ENCODE peak calls at places on chromosomes 16 and 17, in nine cellular contexts. H is gastrocnemius medialis; A is heart right ventricle; Q is A549; K is effector memory CD4-positive, alpha-beta T cell; O is colonic mucosa; P is ovary; S is CD8-positive, alpha-beta memory T cell; N is IMR-90. L is an unnamed sample.
A peak's percentile ranks its signal among the peaks of the same experiment; 100 is the strongest.

GRCh38 chr17:17624776-17625175 is 33.3 kb upstream of the PEMT start:
- DNase-seq in Q (no peak), S (no peak), N (no peak), O (no peak), A (no peak), K (no peak), P (no peak), H (no peak), L (no peak)

GRCh38 chr16:48143816-48144215 is 12.0 kb downstream of the ABCC12 start:
- DNase-seq in P (no peak), S (no peak), Q (no peak), H (no peak), A (no peak), K (no peak), N (no peak), O (no peak), L (no peak)

GRCh38 chr17:53791551-53791950 is 31.2 kb upstream of the KIF2B start:
- DNase-seq in S (no peak), O (no peak), K (no peak), N (no peak), H (no peak), Q (no peak), P (no peak), A (no peak), L (no peak)

GRCh38 chr17:345992-346785 is 6.4 kb downstream of the RPH3AL start:
- DNase-seq in H (no peak), A (no peak), S (no peak), P (no peak), Q (no peak), O (no peak), K (no peak), N (no peak), L (no peak)

GRCh38 chr17:6660765-6661463 is 9.4 kb downstream of the C17orf100 start:
- DNase-seq in A (no peak), Q (no peak), O (no peak), N (no peak), H (no peak), K (no peak), S (no peak), P (no peak), L (no peak)

GRCh38 chr17:7404737-7405412 is 978 bp upstream of the TMEM256 start:
- DNase-seq in O (peak; percentile 55), S (peak; percentile 73), A (peak; percentile 61), H (peak; percentile 27), Q (peak; percentile 56), K (no peak), P (peak; percentile 80), N (no peak), L (no peak)

GRCh38 chr16:81489547-81490267 is 45.1 kb downstream of the CMIP start:
- DNase-seq in S (no peak), N (no peak), K (no peak), H (no peak), P (no peak), Q (no peak), O (no peak), A (no peak), L (no peak)

GRCh38 chr16:8878523-8878911 is 3.6 kb upstream of the LITAFD start:
- DNase-seq in Q (no peak), O (no peak), N (peak; percentile 86), K (no peak), A (no peak), H (no peak), S (no peak), P (no peak), L (no peak)

GRCh38 chr16:84654238-84654637 is 5.9 kb downstream of the KLHL36 start:
- DNase-seq in O (no peak), H (no peak), K (no peak), Q (no peak), N (no peak), S (no peak), P (no peak), A (no peak), L (no peak)

GRCh38 chr16:89435051-89435450 is 55.3 kb downstream of the ANKRD11 start:
- DNase-seq in A (no peak), O (no peak), P (no peak), Q (no peak), N (no peak), K (no peak), S (no peak), H (no peak), L (no peak)

GRCh38 chr17:9231449-9232154 is 210.3 kb downstream of the NTN1 start:
- DNase-seq in H (no peak), Q (no peak), P (no peak), A (no peak), O (no peak), K (no peak), N (no peak), S (no peak), L (no peak)
- H3K4me1 ChIP-seq in H (no peaks in the 10 kb centered on the region), Q (no peaks in the 10 kb centered on the region), P (no peaks in the 10 kb centered on the region), A (peaks cover 5% of the 10 kb centered on the region), O (no peaks in the 10 kb centered on the region), K (peaks cover 4% of the 10 kb centered on the region), N (peaks cover 8% of the 10 kb centered on the region), S (peaks cover 5% of the 10 kb centered on the region), L (peaks cover 5% of the 10 kb centered on the region)

GRCh38 chr16:35201151-35201550 is 1741.7 kb downstream of the TP53TG3F start:
- DNase-seq in H (no peak), S (no peak), Q (no peak), P (no peak), N (no peak), O (no peak), K (no peak), A (no peak), L (no peak)
- H3K9me3 ChIP-seq in H (no peaks in the 10 kb centered on the region), S (no peaks in the 10 kb centered on the region), Q (no peaks in the 10 kb centered on the region), P (no peaks in the 10 kb centered on the region), N (peaks cover 26% of the 10 kb centered on the region), O (no peaks in the 10 kb centered on the region), K (no peaks in the 10 kb centered on the region), A (peaks cover 21% of the 10 kb centered on the region), L (no peaks in the 10 kb centered on the region)

GRCh38 chr16:79367822-79368221 is 232.7 kb downstream of the MAF start:
- DNase-seq in S (no peak), O (no peak), Q (no peak), P (no peak), A (no peak), K (no peak), H (no peak), N (no peak), L (no peak)
- H3K4me1 ChIP-seq in S (peaks cover 7% of the 10 kb centered on the region), O (no peaks in the 10 kb centered on the region), Q (peaks cover 8% of the 10 kb centered on the region), P (no peaks in the 10 kb centered on the region), A (no peaks in the 10 kb centered on the region), K (no peaks in the 10 kb centered on the region), H (peaks cover 14% of the 10 kb centered on the region), N (no peaks in the 10 kb centered on the region), L (no peaks in the 10 kb centered on the region)

DNA sequence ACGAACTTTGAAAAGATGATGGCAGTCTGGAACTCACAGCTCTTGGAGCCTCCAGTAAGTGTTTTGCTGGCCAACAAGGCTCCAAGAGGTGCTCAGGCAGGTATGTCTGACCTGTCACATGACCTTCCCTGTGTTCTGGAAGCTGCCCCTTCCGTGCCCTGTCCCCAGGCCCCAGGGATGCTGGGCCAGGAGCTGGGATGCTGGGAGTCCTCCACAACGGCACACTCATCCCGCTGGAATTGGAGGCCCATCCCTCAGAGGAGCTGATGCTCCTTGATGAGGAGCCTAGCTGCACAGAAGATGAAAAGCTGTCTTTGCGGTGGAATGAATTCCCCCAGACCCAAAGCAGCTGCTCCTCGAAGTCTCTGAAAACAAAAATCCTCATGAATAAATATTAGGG is 47.8 kb downstream of the HOXB1 start:
- DNase-seq in N (no peak), K (no peak), S (no peak), H (no peak), Q (no peak), A (no peak), P (no peak), O (no peak), L (no peak)
- H3K9me3 ChIP-seq in N (no peaks in the 10 kb centered on the region), K (no peaks in the 10 kb centered on the region), S (no peaks in the 10 kb centered on the region), H (no peaks in the 10 kb centered on the region), Q (no peaks in the 10 kb centered on the region), A (no peaks in the 10 kb centered on the region), P (no peaks in the 10 kb centered on the region), O (no peaks in the 10 kb centered on the region), L (no peaks in the 10 kb centered on the region)

GRCh38 chr17:57464191-57464864 is 208.0 kb downstream of the MSI2 start:
- DNase-seq in O (no peak), H (no peak), K (no peak), P (no peak), A (peak; percentile 60), Q (no peak), S (no peak), N (no peak), L (no peak)
- H3K4me1 ChIP-seq in O (no peaks in the 10 kb centered on the region), H (peaks cover 54% of the 10 kb centered on the region), K (peaks cover under 1% of the 10 kb centered on the region), P (peaks cover 4% of the 10 kb centered on the region), A (peaks cover 8% of the 10 kb centered on the region), Q (peaks cover 46% of the 10 kb centered on the region), S (peaks cover 2% of the 10 kb centered on the region), N (peaks cover 14% of the 10 kb centered on the region), L (no peaks in the 10 kb centered on the region)